ENCODE peak calls at places on chromosomes 12 and 14, in ten cellular contexts. P is HTR-8/SVneo; J is activated T-cell treated with anti-CD3 and anti-CD28 coated beads, Interleukin-2, amount 50 U/mL, for 48 hours; E is NCI-H345; A is cardiac fibroblast; D is left cardiac atrium; W is stimulated activated CD4-positive, alpha-beta T cell treated with anti-CD3 and anti-CD28 coated beads, TNF-alpha, amount 100 ng/mL, for 48 hours; G is HEK293T; L is NCI-H2029; B is GM04503. Q is an unnamed sample.

GRCh38 chr12:115232455-115233156 is 548.6 kb upstream of the TBX3 start:
- DNase-seq in P (no peak), J (no peak), W (no peak), B (peak), L (no peak), E (no peak), G (no peak), A (peak), D (no peak), Q (no peak)

GRCh38 chr12:111426341-111427185 is 20.8 kb downstream of the SH2B3 start:
- DNase-seq in L (no peak), J (peak), E (no peak), A (peak), B (no peak), W (no peak), D (no peak), G (no peak), P (no peak), Q (no peak)

GRCh38 chr12:53999596-54000104 is 311 bp upstream of the HOXC9 start:
- DNase-seq in E (peak), L (peak), P (no peak), G (no peak), W (no peak), D (no peak), A (peak), B (no peak), J (no peak), Q (no peak)

GRCh38 chr12:65895759-65896656 is 71.7 kb downstream of the HMGA2 start:
- DNase-seq in G (no peak), B (no peak), A (no peak), L (no peak), J (no peak), P (no peak), W (no peak), D (no peak), E (no peak), Q (no peak)

GRCh38 chr12:1993341-1993740 is 10.9 kb downstream of the DCP1B start:
- DNase-seq in J (no peak), B (peak), E (no peak), P (peak), L (no peak), W (no peak), A (peak), D (no peak), G (no peak), Q (no peak)

GRCh38 chr12:65824314-65824563 is at the start of gene HMGA2:
- DNase-seq in W (no peak), A (peak), P (no peak), J (peak), D (peak), E (peak), G (no peak), L (no peak), B (no peak), Q (no peak)

GRCh38 chr12:124753993-124754392 is 109.7 kb downstream of the SCARB1 start:
- DNase-seq in J (no peak), G (no peak), E (no peak), B (no peak), P (no peak), A (no peak), W (no peak), D (no peak), L (no peak), Q (no peak)

GRCh38 chr14:74638066-74638465 is 26.0 kb upstream of the LTBP2 start:
- DNase-seq in D (no peak), G (no peak), W (no peak), L (no peak), P (no peak), J (no peak), A (no peak), E (no peak), B (no peak), Q (no peak)

GRCh38 chr12:2884810-2885209 is 5.9 kb upstream of the TULP3 start:
- DNase-seq in L (no peak), D (no peak), E (no peak), W (no peak), B (no peak), J (no peak), A (no peak), G (no peak), P (no peak), Q (no peak)

GRCh38 chr12:27981874-27982273 is 9.3 kb upstream of the PTHLH start:
- DNase-seq in G (no peak), P (no peak), J (no peak), A (peak), W (no peak), E (no peak), B (no peak), L (no peak), D (no peak), Q (no peak)

GRCh38 chr12:58241099-58241498 is 299.7 kb downstream of the ATP23 start:
- DNase-seq in A (no peak), G (no peak), W (no peak), J (no peak), L (no peak), P (no peak), E (no peak), D (no peak), B (no peak), Q (no peak)

GRCh38 chr12:10212623-10213131 is at the start of gene GABARAPL1:
- DNase-seq in D (peak), B (no peak), P (peak), E (peak), W (peak), G (peak), L (peak), J (peak), A (peak), Q (peak)

GRCh38 chr12:52924764-52925716 is 20.2 kb upstream of the KRT8 start:
- DNase-seq in P (peak), E (no peak), D (peak), A (peak), J (no peak), W (no peak), L (no peak), G (no peak), B (peak), Q (no peak)

GRCh38 chr14:101133068-101133467 is 229.5 kb upstream of the RTL1 start:
- DNase-seq in G (no peak), D (no peak), B (no peak), P (no peak), J (no peak), A (no peak), E (no peak), W (no peak), L (no peak), Q (peak)

GRCh38 chr14:34331728-34332623 is 130.1 kb downstream of the SPTSSA start:
- DNase-seq in G (peak), W (peak), E (peak), B (no peak), A (peak), L (peak), P (peak), J (peak), D (peak), Q (peak)

GRCh38 chr12:2498961-2499500 is 295.7 kb upstream of the FKBP4 start:
- DNase-seq in B (no peak), E (peak), A (no peak), G (no peak), J (no peak), W (no peak), L (peak), P (no peak), D (no peak), Q (no peak)

GRCh38 chr12:7162691-7163114 is 26.8 kb upstream of the PEX5 start:
- DNase-seq in D (peak), W (peak), B (no peak), L (peak), P (peak), G (peak), A (peak), J (peak), E (peak), Q (no peak)

GRCh38 chr12:542290-543113 is 82.8 kb downstream of the B4GALNT3 start:
- DNase-seq in B (no peak), A (no peak), D (peak), J (no peak), P (no peak), G (no peak), E (no peak), L (no peak), W (no peak), Q (no peak)

GRCh38 chr12:55142896-55143870 is 17.0 kb downstream of the OR9K2 start:
- DNase-seq in B (peak), E (peak), A (peak), G (peak), L (peak), J (peak), W (peak), D (peak), P (peak), Q (peak)

GRCh38 chr14:101469382-101470251 is 91.7 kb upstream of the DIO3 start:
- DNase-seq in B (no peak), E (no peak), L (no peak), P (no peak), J (no peak), D (no peak), G (no peak), W (no peak), A (no peak), Q (no peak)

GRCh38 chr12:59873136-59873535 is 277.3 kb downstream of the SLC16A7 start:
- DNase-seq in G (no peak), E (no peak), P (no peak), W (no peak), D (no peak), J (no peak), A (no peak), L (no peak), B (no peak), Q (no peak)

GRCh38 chr12:26750531-26751171 is 82.3 kb downstream of the ITPR2 start:
- DNase-seq in B (no peak), P (no peak), E (no peak), G (no peak), L (no peak), D (no peak), W (no peak), J (no peak), A (no peak), Q (no peak)

GRCh38 chr12:68776976-68777610 is 30.9 kb upstream of the MDM2 start:
- DNase-seq in L (no peak), A (no peak), D (no peak), P (no peak), J (no peak), G (no peak), B (no peak), E (no peak), W (no peak), Q (no peak)

GRCh38 chr12:15599266-15600037 is 189.7 kb downstream of the EPS8 start:
- DNase-seq in D (peak), B (peak), G (no peak), L (peak), A (peak), J (no peak), P (no peak), W (no peak), E (peak), Q (no peak)

GRCh38 chr12:70077441-70077840 is 165.8 kb upstream of the CNOT2 start:
- DNase-seq in J (no peak), G (no peak), W (no peak), E (no peak), A (peak), B (no peak), L (no peak), D (no peak), P (no peak), Q (no peak)

GRCh38 chr14:78227466-78228077 is 57.4 kb downstream of the NRXN3 start:
- DNase-seq in W (no peak), E (peak), L (no peak), D (no peak), A (no peak), J (no peak), G (no peak), B (no peak), P (no peak), Q (no peak)

GRCh38 chr14:53942970-53943750 is 13.5 kb downstream of the BMP4 start:
- DNase-seq in G (no peak), E (no peak), D (no peak), A (no peak), L (no peak), J (no peak), W (no peak), B (no peak), P (no peak), Q (no peak)